ENCODE peak calls at places on chromosomes 6 and 20, in five cellular contexts. F, Q, H, U and W are unnamed samples.
A peak's percentile ranks its signal among the peaks of the same experiment; 100 is the strongest.

GRCh38 chr6:16129623-16130243 is 847 bp downstream of the MYLIP start:
- DNase-seq in F (no peak), Q (no peak), H (no peak), U (peak; percentile 41), W (peak; percentile 52)

GRCh38 chr6:42979523-42980177 is 669 bp upstream of the PEX6 start:
- DNase-seq in F (no peak), Q (no peak), H (no peak), U (no peak), W (no peak)

GRCh38 chr6:6834356-6835342 is 246.1 kb downstream of the LY86 start:
- DNase-seq in F (no peak), Q (no peak), H (no peak), U (no peak), W (no peak)

GRCh38 chr6:134722429-134722828 is 227.5 kb downstream of the ALDH8A1 start:
- DNase-seq in F (no peak), Q (no peak), H (no peak), U (no peak), W (peak; percentile 6)

GRCh38 chr6:146289816-146290588 is 253.6 kb upstream of the RAB32 start:
- DNase-seq in F (no peak), Q (no peak), H (no peak), U (no peak), W (peak; percentile 79)

GRCh38 chr6:89385156-89385667 is 26.9 kb downstream of the RRAGD start:
- DNase-seq in F (peak; percentile 51), Q (no peak), H (no peak), U (no peak), W (peak; percentile 18)

GRCh38 chr20:8375898-8376297 is 243.8 kb downstream of the PLCB1 start:
- DNase-seq in F (no peak), Q (no peak), H (no peak), U (no peak), W (no peak)

GRCh38 chr20:41436679-41437078 is 70.1 kb upstream of the EMILIN3 start:
- DNase-seq in F (no peak), Q (no peak), H (no peak), U (no peak), W (no peak)

GRCh38 chr6:105898286-105898685 is 187.8 kb upstream of the PRDM1 start:
- DNase-seq in F (no peak), Q (no peak), H (no peak), U (no peak), W (no peak)

GRCh38 chr6:139627091-139627490 is 252.6 kb upstream of the CITED2 start:
- DNase-seq in F (no peak), Q (no peak), H (no peak), U (no peak), W (no peak)

GRCh38 chr6:169986848-169987498 is 235.6 kb downstream of the ERMARD start:
- DNase-seq in F (no peak), Q (no peak), H (no peak), U (no peak), W (no peak)

GRCh38 chr6:13985663-13986325 is 61.0 kb downstream of the RNF182 start:
- DNase-seq in F (no peak), Q (no peak), H (no peak), U (peak; percentile 53), W (no peak)

GRCh38 chr20:22217712-22218352 is 366.5 kb downstream of the FOXA2 start:
- DNase-seq in F (no peak), Q (no peak), H (no peak), U (no peak), W (no peak)

GRCh38 chr6:93300661-93301060 is 118.7 kb downstream of the EPHA7 start:
- DNase-seq in F (no peak), Q (no peak), H (no peak), U (no peak), W (no peak)

GRCh38 chr20:13824459-13824858 is 39.6 kb downstream of the NDUFAF5 start:
- DNase-seq in F (no peak), Q (no peak), H (no peak), U (no peak), W (no peak)

GRCh38 chr20:37944456-37944981 is 41.6 kb downstream of the VSTM2L start:
- DNase-seq in F (no peak), Q (no peak), H (no peak), U (no peak), W (no peak)

GRCh38 chr20:59752101-59752586 is 147.8 kb downstream of the PHACTR3 start:
- DNase-seq in F (peak; percentile 58), Q (no peak), H (no peak), U (no peak), W (no peak)
- H3K9ac ChIP-seq in F (no peak overlapping the region), Q (no peak overlapping the region), H (no peak overlapping the region), U (no peak overlapping the region), W (no peak overlapping the region)

GRCh38 chr6:54493138-54493537 is 184.9 kb downstream of the TINAG start:
- DNase-seq in F (no peak), Q (peak; percentile 29), H (no peak), U (no peak), W (peak; percentile 56)
- TF ChIP-seq MAX in F (no peak), Q (peak; percentile 29), H (no peak), U (no peak), W (no peak)

DNA sequence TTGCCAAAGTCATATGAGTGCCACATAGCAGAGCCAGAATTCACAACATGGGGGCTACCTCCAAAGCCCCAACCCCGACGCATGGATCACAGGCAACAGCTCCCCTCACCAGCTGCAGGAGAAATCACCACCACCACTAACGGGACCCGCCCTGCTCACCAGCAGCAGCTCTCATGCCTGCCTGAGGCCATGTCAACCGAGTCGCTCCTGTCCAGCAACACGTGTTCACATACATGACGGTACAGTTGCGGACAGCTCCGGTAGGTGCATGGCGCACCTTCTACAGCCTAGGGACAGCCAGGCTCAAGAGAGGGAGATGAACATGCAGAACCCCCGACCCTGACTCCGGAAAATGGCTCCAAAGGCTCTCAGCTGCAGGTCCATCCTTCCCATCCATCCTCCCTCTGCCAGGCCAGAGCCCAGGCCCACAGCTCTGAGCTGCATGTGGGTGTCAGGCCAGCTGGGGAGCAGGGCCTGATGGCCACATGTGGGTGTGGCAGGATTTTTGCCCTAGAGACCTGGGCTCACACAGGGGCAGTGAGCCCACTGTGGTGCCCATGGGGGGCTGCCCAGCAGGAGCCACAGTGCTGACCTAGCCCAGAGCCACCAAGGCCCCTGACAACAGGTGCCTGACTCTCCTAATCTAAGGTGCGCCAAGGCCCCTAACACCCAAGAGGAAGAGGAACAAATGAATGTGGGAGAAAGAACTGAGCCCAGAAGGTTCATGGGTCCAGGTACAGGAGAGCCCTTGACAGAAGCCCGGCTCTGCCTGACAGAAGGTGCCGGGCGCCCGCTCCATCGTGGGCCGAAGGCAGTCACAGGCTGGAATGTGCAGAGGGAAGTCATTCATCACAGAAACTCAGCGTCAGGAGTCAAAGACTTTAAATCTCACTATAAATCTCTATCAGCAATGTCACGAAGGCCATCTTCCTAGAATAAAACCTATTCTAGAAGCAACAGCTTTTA is 10.5 kb downstream of the RPS6KA2 start:
- DNase-seq in F (no peak), Q (no peak), H (no peak), U (no peak), W (no peak)
- TF ChIP-seq POLR2A in F (no peak), Q (no peak), H (no peak), U (no peak), W (no peak)

GRCh38 chr6:119322034-119322433 is 27.5 kb downstream of the MAN1A1 start:
- DNase-seq in F (no peak), Q (no peak), H (no peak), U (peak; percentile 37), W (no peak)
- H3K9ac ChIP-seq in F (no peak overlapping the region), Q (no peak overlapping the region), H (no peak overlapping the region), U (no peak overlapping the region), W (no peak overlapping the region)

DNA sequence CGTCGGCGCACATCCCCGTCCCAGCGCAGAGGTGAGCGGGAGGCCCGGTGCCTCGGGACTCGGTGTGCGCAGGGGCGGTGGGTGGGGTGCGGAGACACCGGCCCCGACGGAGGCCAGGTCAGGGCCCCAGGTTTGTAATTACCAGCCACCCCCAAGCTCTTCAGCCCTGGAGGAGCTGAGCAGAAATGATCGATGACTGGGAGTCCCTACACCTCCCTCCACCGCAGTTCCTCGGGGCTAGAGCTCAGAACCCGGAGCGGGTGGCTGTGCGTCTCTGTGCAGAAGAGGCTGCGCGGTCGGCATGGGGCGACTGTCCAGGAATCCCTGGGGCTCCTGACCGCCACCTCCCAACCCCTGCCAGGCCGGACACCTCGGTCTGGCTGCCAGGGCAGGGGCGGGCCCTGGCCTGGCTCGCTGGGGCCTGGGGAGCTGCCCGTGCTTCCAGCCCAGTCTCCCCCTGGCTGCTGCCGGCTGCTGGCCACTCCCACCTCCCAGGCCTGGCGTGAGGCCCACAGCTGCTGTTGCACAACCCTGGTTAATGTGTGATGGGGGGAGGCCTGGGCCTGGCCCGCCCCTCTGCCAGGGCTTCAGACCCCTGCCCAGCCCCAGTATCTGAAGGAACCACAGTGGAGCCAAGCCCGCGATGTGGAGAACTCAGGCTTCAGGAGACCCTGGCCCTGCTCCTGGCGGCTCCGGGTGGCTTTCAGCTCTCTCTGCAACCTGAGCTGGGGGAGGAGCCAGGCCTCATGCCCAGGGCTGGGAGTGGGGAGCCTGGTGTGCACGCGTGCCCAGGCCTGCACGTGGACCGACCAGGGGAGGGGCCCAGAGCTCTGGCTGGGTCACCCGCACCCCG is 1.2 kb downstream of the SLC2A4RG start:
- DNase-seq in F (no peak), Q (peak; percentile 48), H (peak; percentile 95), U (peak; percentile 86), W (peak; percentile 86)
- TF ChIP-seq MAX in F (no peak), Q (peak; percentile 93), H (peak; percentile 91), U (peak; percentile 78), W (no peak)

DNA sequence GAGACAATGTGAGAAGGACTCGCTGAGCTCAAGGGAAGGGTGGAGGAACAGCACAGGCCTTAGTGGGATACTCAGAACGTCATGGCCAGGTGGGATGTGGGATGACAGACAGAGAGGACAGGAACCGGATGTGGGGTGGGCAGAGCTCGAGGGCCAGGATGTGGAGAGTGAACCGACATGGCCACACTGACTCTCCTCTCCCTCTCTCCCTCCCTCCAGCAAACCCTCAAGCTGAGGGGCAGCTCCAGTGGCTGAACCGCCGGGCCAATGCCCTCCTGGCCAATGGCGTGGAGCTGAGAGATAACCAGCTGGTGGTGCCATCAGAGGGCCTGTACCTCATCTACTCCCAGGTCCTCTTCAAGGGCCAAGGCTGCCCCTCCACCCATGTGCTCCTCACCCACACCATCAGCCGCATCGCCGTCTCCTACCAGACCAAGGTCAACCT is 1.6 kb downstream of the TNF start:
- DNase-seq in F (no peak), Q (no peak), H (no peak), U (no peak), W (no peak)
- TF ChIP-seq POLR2A in F (peak; percentile 70), Q (no peak), H (no peak), U (no peak), W (no peak)

GRCh38 chr20:47314647-47315338 is 41.7 kb downstream of the ZMYND8 start:
- DNase-seq in F (no peak), Q (no peak), H (no peak), U (no peak), W (no peak)
- H3K9ac ChIP-seq in F (no peak overlapping the region), Q (peak overlapping the region; percentile 80), H (no peak overlapping the region), U (no peak overlapping the region), W (peak overlapping the region; percentile 39)